ENCODE peak calls at places on chromosomes 5 and 9, in ten cellular contexts. One of them, this sample, is unnamed.

GRCh38 chr9:133809335-133809734 is 71.2 kb upstream of the SARDH start:
- DNase-seq in H9: no peak
- DNase-seq in AG04450: no peak
- DNase-seq in colonic mucosa: no peak
- DNase-seq in tibial nerve: no peak
- DNase-seq in MM.1S: no peak
- DNase-seq in fibroblast of lung: no peak
- DNase-seq in psoas muscle: no peak
- DNase-seq in esophagus squamous epithelium: no peak
- DNase-seq in RWPE1: no peak
- DNase-seq in this sample: no peak

GRCh38 chr5:42598311-42598710 is 158.3 kb upstream of the CCDC152 start:
- DNase-seq in RWPE1: no peak
- DNase-seq in psoas muscle: no peak
- DNase-seq in AG04450: no peak
- DNase-seq in tibial nerve: no peak
- DNase-seq in esophagus squamous epithelium: no peak
- DNase-seq in MM.1S: no peak
- DNase-seq in colonic mucosa: no peak
- DNase-seq in H9: no peak
- DNase-seq in fibroblast of lung: no peak
- DNase-seq in this sample: no peak

GRCh38 chr5:127419007-127419406 is 98.4 kb upstream of the PRRC1 start:
- DNase-seq in MM.1S: no peak
- DNase-seq in psoas muscle: no peak
- DNase-seq in fibroblast of lung: no peak
- DNase-seq in AG04450: no peak
- DNase-seq in H9: no peak
- DNase-seq in RWPE1: no peak
- DNase-seq in tibial nerve: no peak
- DNase-seq in colonic mucosa: no peak
- DNase-seq in esophagus squamous epithelium: no peak
- DNase-seq in this sample: no peak

GRCh38 chr9:84404095-84404686 is 63.6 kb upstream of the SLC28A3 start:
- DNase-seq in MM.1S: no peak
- DNase-seq in colonic mucosa: no peak
- DNase-seq in esophagus squamous epithelium: no peak
- DNase-seq in AG04450: no peak
- DNase-seq in psoas muscle: no peak
- DNase-seq in RWPE1: peak
- DNase-seq in fibroblast of lung: no peak
- DNase-seq in H9: peak
- DNase-seq in tibial nerve: no peak
- DNase-seq in this sample: no peak

GRCh38 chr5:140311011-140311467 is 8.1 kb upstream of the PFDN1 start:
- DNase-seq in psoas muscle: no peak
- DNase-seq in tibial nerve: no peak
- DNase-seq in RWPE1: peak
- DNase-seq in AG04450: peak
- DNase-seq in MM.1S: no peak
- DNase-seq in fibroblast of lung: peak
- DNase-seq in esophagus squamous epithelium: no peak
- DNase-seq in H9: no peak
- DNase-seq in colonic mucosa: peak
- DNase-seq in this sample: no peak

GRCh38 chr5:566636-567309 is 42.5 kb upstream of the SLC9A3 start:
- DNase-seq in RWPE1: no peak
- DNase-seq in H9: no peak
- DNase-seq in tibial nerve: no peak
- DNase-seq in esophagus squamous epithelium: no peak
- DNase-seq in colonic mucosa: no peak
- DNase-seq in psoas muscle: no peak
- DNase-seq in fibroblast of lung: no peak
- DNase-seq in MM.1S: no peak
- DNase-seq in AG04450: no peak
- DNase-seq in this sample: no peak

GRCh38 chr5:154626876-154627552 is 128.2 kb upstream of the LARP1 start:
- DNase-seq in AG04450: no peak
- DNase-seq in esophagus squamous epithelium: no peak
- DNase-seq in fibroblast of lung: no peak
- DNase-seq in H9: no peak
- DNase-seq in psoas muscle: no peak
- DNase-seq in tibial nerve: no peak
- DNase-seq in RWPE1: no peak
- DNase-seq in colonic mucosa: no peak
- DNase-seq in MM.1S: no peak
- DNase-seq in this sample: no peak

GRCh38 chr5:54120473-54120872 is 189.9 kb downstream of the ARL15 start:
- DNase-seq in esophagus squamous epithelium: no peak
- DNase-seq in AG04450: no peak
- DNase-seq in psoas muscle: no peak
- DNase-seq in MM.1S: no peak
- DNase-seq in fibroblast of lung: no peak
- DNase-seq in colonic mucosa: no peak
- DNase-seq in tibial nerve: no peak
- DNase-seq in H9: no peak
- DNase-seq in RWPE1: no peak
- DNase-seq in this sample: no peak

GRCh38 chr5:76404694-76405306 is 1.7 kb downstream of the IQGAP2 start:
- DNase-seq in colonic mucosa: no peak
- DNase-seq in tibial nerve: no peak
- DNase-seq in esophagus squamous epithelium: no peak
- DNase-seq in AG04450: no peak
- DNase-seq in MM.1S: peak
- DNase-seq in psoas muscle: no peak
- DNase-seq in H9: no peak
- DNase-seq in fibroblast of lung: no peak
- DNase-seq in RWPE1: no peak
- DNase-seq in this sample: no peak

GRCh38 chr9:33633621-33634020 is 109.6 kb downstream of the ANKRD18B start:
- DNase-seq in colonic mucosa: no peak
- DNase-seq in H9: no peak
- DNase-seq in psoas muscle: no peak
- DNase-seq in RWPE1: no peak
- DNase-seq in MM.1S: no peak
- DNase-seq in esophagus squamous epithelium: no peak
- DNase-seq in AG04450: no peak
- DNase-seq in fibroblast of lung: no peak
- DNase-seq in tibial nerve: no peak
- DNase-seq in this sample: no peak

GRCh38 chr9:136705564-136705963 is 6.8 kb upstream of the DIPK1B start:
- DNase-seq in H9: no peak
- DNase-seq in colonic mucosa: no peak
- DNase-seq in psoas muscle: no peak
- DNase-seq in esophagus squamous epithelium: no peak
- DNase-seq in tibial nerve: no peak
- DNase-seq in AG04450: no peak
- DNase-seq in RWPE1: no peak
- DNase-seq in MM.1S: no peak
- DNase-seq in fibroblast of lung: no peak
- DNase-seq in this sample: no peak

GRCh38 chr5:40984884-40985283 is 75.6 kb downstream of the C7 start:
- DNase-seq in RWPE1: no peak
- DNase-seq in colonic mucosa: no peak
- DNase-seq in fibroblast of lung: peak
- DNase-seq in tibial nerve: no peak
- DNase-seq in esophagus squamous epithelium: no peak
- DNase-seq in MM.1S: no peak
- DNase-seq in psoas muscle: no peak
- DNase-seq in H9: no peak
- DNase-seq in AG04450: peak
- DNase-seq in this sample: no peak

GRCh38 chr9:122265265-122265900 is 701 bp downstream of the MRRF start:
- DNase-seq in MM.1S: peak
- DNase-seq in colonic mucosa: peak
- DNase-seq in H9: peak
- DNase-seq in esophagus squamous epithelium: no peak
- DNase-seq in AG04450: no peak
- DNase-seq in RWPE1: no peak
- DNase-seq in fibroblast of lung: peak
- DNase-seq in psoas muscle: no peak
- DNase-seq in tibial nerve: no peak
- DNase-seq in this sample: no peak

GRCh38 chr9:74499111-74499601 is 2.0 kb downstream of the RORB start:
- DNase-seq in H9: peak
- DNase-seq in RWPE1: no peak
- DNase-seq in AG04450: no peak
- DNase-seq in MM.1S: no peak
- DNase-seq in colonic mucosa: no peak
- DNase-seq in psoas muscle: peak
- DNase-seq in esophagus squamous epithelium: no peak
- DNase-seq in fibroblast of lung: no peak
- DNase-seq in tibial nerve: no peak
- DNase-seq in this sample: no peak

GRCh38 chr5:68557162-68557936 is 341.8 kb downstream of the PIK3R1 start:
- DNase-seq in psoas muscle: no peak
- DNase-seq in fibroblast of lung: no peak
- DNase-seq in tibial nerve: no peak
- DNase-seq in MM.1S: no peak
- DNase-seq in H9: no peak
- DNase-seq in AG04450: no peak
- DNase-seq in RWPE1: no peak
- DNase-seq in esophagus squamous epithelium: no peak
- DNase-seq in colonic mucosa: no peak
- DNase-seq in this sample: no peak

GRCh38 chr9:131361202-131361833 is 32.6 kb upstream of the PRRC2B start:
- DNase-seq in MM.1S: no peak
- DNase-seq in psoas muscle: no peak
- DNase-seq in esophagus squamous epithelium: no peak
- DNase-seq in AG04450: no peak
- DNase-seq in colonic mucosa: peak
- DNase-seq in fibroblast of lung: no peak
- DNase-seq in H9: no peak
- DNase-seq in RWPE1: no peak
- DNase-seq in tibial nerve: peak
- DNase-seq in this sample: no peak

GRCh38 chr5:128163991-128164390 is 80.4 kb downstream of the SLC12A2 start:
- DNase-seq in colonic mucosa: no peak
- DNase-seq in MM.1S: no peak
- DNase-seq in psoas muscle: no peak
- DNase-seq in tibial nerve: no peak
- DNase-seq in esophagus squamous epithelium: no peak
- DNase-seq in fibroblast of lung: peak
- DNase-seq in RWPE1: peak
- DNase-seq in H9: no peak
- DNase-seq in AG04450: peak
- DNase-seq in this sample: no peak

GRCh38 chr5:107670028-107670926 is 460 bp downstream of the EFNA5 start:
- DNase-seq in psoas muscle: peak
- DNase-seq in H9: peak
- DNase-seq in esophagus squamous epithelium: no peak
- DNase-seq in colonic mucosa: peak
- DNase-seq in fibroblast of lung: peak
- DNase-seq in MM.1S: peak
- DNase-seq in tibial nerve: no peak
- DNase-seq in AG04450: no peak
- DNase-seq in RWPE1: peak
- DNase-seq in this sample: no peak
- H3K27ac ChIP-seq in psoas muscle: no peak
- H3K27ac ChIP-seq in H9: no peak
- H3K27ac ChIP-seq in esophagus squamous epithelium: peak
- H3K27ac ChIP-seq in colonic mucosa: peak
- H3K27ac ChIP-seq in fibroblast of lung: peak
- H3K27ac ChIP-seq in MM.1S: no peak
- H3K27ac ChIP-seq in tibial nerve: peak
- H3K27ac ChIP-seq in AG04450: no peak
- H3K27ac ChIP-seq in RWPE1: peak
- H3K27ac ChIP-seq in this sample: no peak

DNA sequence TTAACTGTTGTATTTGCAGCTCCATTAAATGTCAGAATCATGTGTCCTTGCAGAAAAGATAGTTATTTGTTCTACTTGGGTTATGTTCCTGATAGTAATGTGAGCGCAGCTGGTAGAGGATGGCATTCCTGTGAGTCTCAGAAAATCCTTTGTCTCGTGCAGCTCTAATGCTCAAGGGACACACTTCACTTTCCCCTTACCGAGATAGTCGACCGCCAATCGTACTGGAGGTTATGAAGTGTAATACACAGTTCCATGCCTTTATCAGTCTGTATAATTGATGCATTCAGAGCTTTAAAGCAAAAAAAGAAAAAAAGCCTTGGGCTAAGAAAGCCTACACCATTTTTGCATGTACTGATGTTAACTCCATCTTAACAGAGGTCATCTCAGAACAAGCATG is 60.2 kb upstream of the SRP19 start:
- DNase-seq in RWPE1: no peak
- DNase-seq in H9: no peak
- DNase-seq in MM.1S: no peak
- DNase-seq in fibroblast of lung: no peak
- DNase-seq in psoas muscle: no peak
- DNase-seq in colonic mucosa: no peak
- DNase-seq in tibial nerve: no peak
- DNase-seq in esophagus squamous epithelium: no peak
- DNase-seq in AG04450: no peak
- DNase-seq in this sample: no peak
- H3K27ac ChIP-seq in RWPE1: no peak
- H3K27ac ChIP-seq in H9: no peak
- H3K27ac ChIP-seq in MM.1S: no peak
- H3K27ac ChIP-seq in fibroblast of lung: no peak
- H3K27ac ChIP-seq in psoas muscle: no peak
- H3K27ac ChIP-seq in colonic mucosa: no peak
- H3K27ac ChIP-seq in tibial nerve: no peak
- H3K27ac ChIP-seq in esophagus squamous epithelium: no peak
- H3K27ac ChIP-seq in AG04450: no peak
- H3K27ac ChIP-seq in this sample: no peak

GRCh38 chr5:123538670-123539459 is 26.9 kb downstream of the CSNK1G3 start:
- DNase-seq in MM.1S: no peak
- DNase-seq in fibroblast of lung: no peak
- DNase-seq in AG04450: no peak
- DNase-seq in H9: no peak
- DNase-seq in RWPE1: no peak
- DNase-seq in psoas muscle: no peak
- DNase-seq in tibial nerve: no peak
- DNase-seq in esophagus squamous epithelium: no peak
- DNase-seq in colonic mucosa: no peak
- DNase-seq in this sample: no peak
- H3K27ac ChIP-seq in MM.1S: no peak
- H3K27ac ChIP-seq in fibroblast of lung: no peak
- H3K27ac ChIP-seq in AG04450: no peak
- H3K27ac ChIP-seq in H9: no peak
- H3K27ac ChIP-seq in RWPE1: no peak
- H3K27ac ChIP-seq in psoas muscle: no peak
- H3K27ac ChIP-seq in tibial nerve: no peak
- H3K27ac ChIP-seq in esophagus squamous epithelium: no peak
- H3K27ac ChIP-seq in colonic mucosa: no peak
- H3K27ac ChIP-seq in this sample: no peak

DNA sequence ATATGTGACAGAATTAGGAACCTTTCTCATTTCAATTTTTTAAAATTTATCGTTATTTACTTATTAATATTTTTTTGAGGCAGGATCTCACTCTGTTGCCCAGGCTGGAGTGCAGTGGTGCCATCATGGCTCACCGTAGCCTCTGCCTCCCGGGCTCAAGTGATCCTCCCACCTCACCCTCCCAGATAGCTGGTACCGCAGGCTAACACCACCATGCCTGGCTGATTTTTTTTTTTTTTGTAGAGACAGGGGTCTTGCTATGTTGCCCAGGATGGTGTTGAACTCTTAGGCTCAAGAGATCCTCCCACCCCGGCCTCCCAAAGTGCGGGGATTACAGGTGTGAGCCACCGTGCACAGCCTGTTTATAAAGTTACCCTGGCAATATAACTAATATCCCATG is 275.2 kb downstream of the AOPEP start:
- DNase-seq in RWPE1: no peak
- DNase-seq in colonic mucosa: no peak
- DNase-seq in AG04450: no peak
- DNase-seq in tibial nerve: no peak
- DNase-seq in MM.1S: no peak
- DNase-seq in fibroblast of lung: no peak
- DNase-seq in psoas muscle: no peak
- DNase-seq in esophagus squamous epithelium: no peak
- DNase-seq in H9: no peak
- DNase-seq in this sample: no peak
- H3K27ac ChIP-seq in RWPE1: no peak
- H3K27ac ChIP-seq in colonic mucosa: peak
- H3K27ac ChIP-seq in AG04450: no peak
- H3K27ac ChIP-seq in tibial nerve: peak
- H3K27ac ChIP-seq in MM.1S: no peak
- H3K27ac ChIP-seq in fibroblast of lung: no peak
- H3K27ac ChIP-seq in psoas muscle: no peak
- H3K27ac ChIP-seq in esophagus squamous epithelium: peak
- H3K27ac ChIP-seq in H9: no peak
- H3K27ac ChIP-seq in this sample: no peak